ENCODE peak calls at places on chromosomes 6 and 20, in four cellular contexts. V is ELR; K is stimulated activated CD4-positive, alpha-beta T cell treated with anti-CD3 and anti-CD28 coated beads, Interleukin-1b, Interleukin-23, amount 100 ng/mL, for 24 hours; Q is CD4-positive, alpha-beta T cell. W is an unnamed sample.

GRCh38 chr6:25627001-25627400 is 25.0 kb upstream of the SCGN start:
- DNase-seq in V (no peak), K (no peak), Q (no peak), W (no peak)

GRCh38 chr6:75285156-75285639 is 606 bp upstream of the TMEM30A start:
- DNase-seq in Q (no peak), K (no peak), V (peak), W (peak)

GRCh38 chr6:41374618-41375590 is 39.5 kb downstream of the NCR2 start:
- DNase-seq in Q (no peak), V (no peak), K (no peak), W (peak)

GRCh38 chr6:168277274-168277669 is 42.3 kb downstream of the DACT2 start:
- DNase-seq in K (no peak), V (no peak), Q (no peak), W (no peak)

GRCh38 chr6:65701325-65701724 is 5.7 kb downstream of the EYS start:
- DNase-seq in K (no peak), Q (no peak), V (no peak), W (no peak)

GRCh38 chr6:155030148-155030720 is 35.1 kb downstream of the TIAM2 start:
- DNase-seq in K (no peak), Q (no peak), V (no peak), W (no peak)

GRCh38 chr6:136793348-136793747 is 1.1 kb upstream of the MAP3K5 start:
- DNase-seq in V (no peak), Q (no peak), K (no peak), W (no peak)

GRCh38 chr20:25529295-25529951 is 55.9 kb downstream of the NINL start:
- DNase-seq in K (no peak), Q (no peak), V (no peak), W (no peak)

GRCh38 chr20:58714340-58714922 is 21.8 kb downstream of the NPEPL1 start:
- DNase-seq in K (no peak), Q (no peak), V (no peak), W (no peak)

GRCh38 chr6:32092760-32093497 is 16.2 kb downstream of the TNXB start:
- DNase-seq in V (no peak), Q (no peak), K (no peak), W (no peak)

GRCh38 chr6:151071295-151071694 is 168.5 kb upstream of the AKAP12 start:
- DNase-seq in V (peak), K (no peak), Q (no peak), W (no peak)

GRCh38 chr6:149497365-149497764 is 12.6 kb upstream of the ZC3H12D start:
- DNase-seq in K (no peak), V (no peak), Q (no peak), W (no peak)

GRCh38 chr20:7392551-7392950 is 547.7 kb downstream of the HAO1 start:
- DNase-seq in Q (no peak), V (peak), K (no peak), W (peak)

GRCh38 chr20:37941992-37942391 is 39.1 kb downstream of the VSTM2L start:
- DNase-seq in K (no peak), Q (no peak), V (no peak), W (no peak)

GRCh38 chr20:33725607-33726264 is 5.6 kb upstream of the PXMP4 start:
- DNase-seq in V (no peak), Q (no peak), K (no peak), W (no peak)

GRCh38 chr6:37306026-37306425 is 47.8 kb upstream of the RNF8 start:
- DNase-seq in K (no peak), Q (no peak), V (no peak), W (no peak)

GRCh38 chr6:138724015-138724414 is 49.6 kb upstream of the CCDC28A start:
- DNase-seq in Q (no peak), K (no peak), V (peak), W (no peak)

GRCh38 chr20:23639490-23639958 is 1.8 kb upstream of the CST3 start:
- DNase-seq in K (no peak), Q (no peak), V (no peak), W (no peak)

GRCh38 chr20:1941226-1941625 is 46.0 kb downstream of the SIRPA start:
- DNase-seq in V (no peak), Q (no peak), K (no peak), W (no peak)

GRCh38 chr6:119277047-119277446 is 72.5 kb downstream of the MAN1A1 start:
- DNase-seq in Q (no peak), K (no peak), V (no peak), W (no peak)

GRCh38 chr6:15063253-15063853 is 182.5 kb upstream of the JARID2 start:
- DNase-seq in Q (no peak), V (no peak), K (no peak), W (no peak)

GRCh38 chr6:139030539-139030938 is 2.0 kb downstream of the ABRACL start:
- DNase-seq in V (no peak), K (no peak), Q (no peak), W (peak)

GRCh38 chr6:514396-514973 is 122.9 kb downstream of the IRF4 start:
- DNase-seq in K (no peak), Q (no peak), V (no peak), W (no peak)

GRCh38 chr20:53571555-53572286 is 21.9 kb downstream of the ZNF217 start:
- DNase-seq in Q (no peak), K (no peak), V (no peak), W (no peak)

GRCh38 chr6:157313531-157314467 is 9.5 kb downstream of the TMEM242 start:
- DNase-seq in K (no peak), V (no peak), Q (no peak), W (no peak)

GRCh38 chr6:55603987-55604386 is 25.0 kb upstream of the HMGCLL1 start:
- DNase-seq in Q (no peak), V (no peak), K (no peak), W (no peak)

GRCh38 chr6:19209202-19209601 is 628.0 kb upstream of the ID4 start:
- DNase-seq in K (no peak), V (no peak), Q (no peak), W (no peak)

GRCh38 chr6:161215193-161215592 is 58.7 kb downstream of the AGPAT4 start:
- DNase-seq in K (no peak), V (peak), Q (no peak), W (no peak)